ENCODE peak calls at places on chromosomes 1 and 21, in five cellular contexts. R is mesendoderm, P is cardiac septum, Y is smooth muscle cell of the brain vasculature, I is colonic mucosa. S is an unnamed sample.

GRCh38 chr1:115130786-115131185 is 41.5 kb upstream of the TSPAN2 start:
- DNase-seq in I (no peak), R (no peak), Y (no peak), P (no peak), S (no peak)

GRCh38 chr1:215082532-215083407 is at the start of gene KCNK2:
- DNase-seq in I (no peak), P (no peak), Y (no peak), R (peak; percentile 51), S (no peak)

GRCh38 chr1:240465531-240465940 is 146.4 kb downstream of the GREM2 start:
- DNase-seq in I (no peak), P (no peak), Y (peak; percentile 6), R (peak; percentile 92), S (no peak)

GRCh38 chr1:109264379-109264755 is 15.0 kb downstream of the CELSR2 start:
- DNase-seq in Y (no peak), I (no peak), R (no peak), P (no peak), S (no peak)

GRCh38 chr1:243598433-243598832 is 251.6 kb downstream of the AKT3 start:
- DNase-seq in P (no peak), Y (no peak), R (peak; percentile 36), I (no peak), S (no peak)

GRCh38 chr1:88701275-88701674 is 17.2 kb downstream of the PKN2 start:
- DNase-seq in R (no peak), I (no peak), P (no peak), Y (no peak), S (no peak)

GRCh38 chr1:153658400-153659174 is at the start of gene SNAPIN:
- DNase-seq in I (peak; percentile 93), Y (peak; percentile 67), P (peak; percentile 96), R (peak; percentile 95), S (no peak)

GRCh38 chr1:44707959-44708831 is 22.8 kb downstream of the RNU5D-1 start:
- DNase-seq in R (peak; percentile 70), I (peak; percentile 44), P (no peak), Y (no peak), S (no peak)

GRCh38 chr1:198667796-198668195 is 29.0 kb downstream of the PTPRC start:
- DNase-seq in I (no peak), P (no peak), R (no peak), Y (no peak), S (no peak)

GRCh38 chr1:91830242-91831131 is 55.5 kb downstream of the TGFBR3 start:
- DNase-seq in Y (peak; percentile 72), I (peak; percentile 62), R (peak; percentile 53), P (peak; percentile 82), S (peak; percentile 83)

GRCh38 chr21:37914211-37914900 is 1.9 kb downstream of the KCNJ6 start:
- DNase-seq in P (no peak), Y (no peak), I (no peak), R (peak; percentile 71), S (no peak)

GRCh38 chr1:91751281-91751680 is 134.7 kb downstream of the TGFBR3 start:
- DNase-seq in Y (no peak), P (peak; percentile 66), R (no peak), I (no peak), S (no peak)

GRCh38 chr1:41323243-41323642 is 38.0 kb upstream of the FOXO6 start:
- DNase-seq in Y (no peak), P (no peak), R (no peak), I (no peak), S (no peak)

GRCh38 chr1:40849801-40850592 is 12.2 kb downstream of the CITED4 start:
- DNase-seq in Y (peak; percentile 37), P (peak; percentile 86), I (peak; percentile 71), R (peak; percentile 59), S (no peak)

GRCh38 chr1:177164380-177165068 is at the start of gene ASTN1:
- DNase-seq in P (no peak), I (no peak), Y (no peak), R (peak; percentile 54), S (no peak)